ENCODE peak calls at places on chromosome 2, in ten cellular contexts. G is HCT116, M is A549, V is NB4, J is HepG2, Y is GM12878, H is Peyer's patch, S is heart left ventricle, A is IMR-90, O is H54. L is an unnamed sample.

GRCh38 chr2:216789088-216789487 is 70.8 kb downstream of the TNP1 start:
- DNase-seq in O (no peak), J (no peak), V (no peak), H (no peak), S (no peak), G (no peak), Y (no peak), M (no peak), A (no peak), L (peak; percentile 78)

GRCh38 chr2:191688934-191689695 is 11.2 kb downstream of the NABP1 start:
- DNase-seq in A (peak; percentile 80), O (no peak), V (no peak), H (no peak), G (peak; percentile 57), M (peak; percentile 29), J (peak; percentile 76), Y (no peak), S (no peak), L (no peak)

GRCh38 chr2:130154773-130155765 is 10.2 kb upstream of the CCDC74B start:
- DNase-seq in A (no peak), M (no peak), J (no peak), O (no peak), Y (no peak), S (no peak), G (no peak), V (no peak), H (no peak), L (no peak)

GRCh38 chr2:23524261-23524706 is 139.3 kb downstream of the KLHL29 start:
- DNase-seq in Y (no peak), O (peak; percentile 90), A (peak; percentile 62), V (no peak), M (no peak), S (no peak), H (no peak), J (no peak), G (peak; percentile 19), L (no peak)

GRCh38 chr2:129189617-129190016 is 789.8 kb upstream of the RAB6C start:
- DNase-seq in J (no peak), G (no peak), V (no peak), O (no peak), S (no peak), H (no peak), A (no peak), M (no peak), Y (no peak), L (no peak)

GRCh38 chr2:53519925-53520629 is 247.5 kb upstream of the CHAC2 start:
- DNase-seq in Y (no peak), O (no peak), G (no peak), J (no peak), S (no peak), V (no peak), H (no peak), A (peak; percentile 21), M (no peak), L (no peak)

GRCh38 chr2:9135804-9136558 is 70.6 kb upstream of the ASAP2 start:
- DNase-seq in S (no peak), M (no peak), O (no peak), G (no peak), V (no peak), Y (no peak), H (no peak), J (no peak), A (peak; percentile 86), L (no peak)

GRCh38 chr2:233602076-233602475 is 15.4 kb upstream of the UGT1A8 start:
- DNase-seq in M (no peak), J (no peak), V (no peak), A (no peak), H (no peak), S (no peak), O (no peak), G (no peak), Y (no peak), L (no peak)

GRCh38 chr2:54386993-54387590 is 69.0 kb upstream of the SPTBN1 start:
- DNase-seq in M (no peak), A (peak; percentile 63), J (no peak), O (no peak), Y (no peak), V (no peak), G (no peak), S (peak; percentile 79), H (no peak), L (no peak)

GRCh38 chr2:201644001-201644400 is 698 bp upstream of the TMEM237 start:
- DNase-seq in M (no peak), V (no peak), H (no peak), G (no peak), Y (no peak), S (no peak), A (peak; percentile 26), J (no peak), O (no peak), L (no peak)

GRCh38 chr2:40886660-40887059 is 434.8 kb upstream of the SLC8A1 start:
- DNase-seq in G (no peak), H (no peak), A (no peak), O (no peak), V (no peak), J (no peak), Y (no peak), M (no peak), S (no peak), L (no peak)

GRCh38 chr2:169670215-169670651 is 24.0 kb downstream of the CFAP210 start:
- DNase-seq in O (no peak), H (no peak), V (no peak), A (peak; percentile 18), G (no peak), Y (no peak), S (no peak), M (no peak), J (peak; percentile 38), L (peak; percentile 38)

GRCh38 chr2:44522846-44523245 is 161.1 kb downstream of the CAMKMT start:
- DNase-seq in G (no peak), O (no peak), M (no peak), J (no peak), H (no peak), Y (no peak), S (no peak), V (no peak), A (no peak), L (no peak)

GRCh38 chr2:210271300-210271699 is 43.7 kb downstream of the MYL1 start:
- DNase-seq in Y (no peak), H (no peak), S (no peak), A (no peak), J (no peak), G (no peak), M (no peak), V (no peak), O (no peak), L (no peak)

GRCh38 chr2:237682151-237682550 is 54.8 kb downstream of the LRRFIP1 start:
- DNase-seq in Y (no peak), H (peak; percentile 27), S (no peak), A (no peak), O (no peak), G (no peak), V (no peak), M (no peak), J (no peak), L (no peak)

GRCh38 chr2:159053186-159054031 is 85.0 kb downstream of the TANC1 start:
- DNase-seq in H (no peak), V (no peak), O (no peak), J (no peak), M (no peak), S (no peak), A (peak; percentile 99), G (no peak), Y (no peak), L (peak; percentile 7)

DNA sequence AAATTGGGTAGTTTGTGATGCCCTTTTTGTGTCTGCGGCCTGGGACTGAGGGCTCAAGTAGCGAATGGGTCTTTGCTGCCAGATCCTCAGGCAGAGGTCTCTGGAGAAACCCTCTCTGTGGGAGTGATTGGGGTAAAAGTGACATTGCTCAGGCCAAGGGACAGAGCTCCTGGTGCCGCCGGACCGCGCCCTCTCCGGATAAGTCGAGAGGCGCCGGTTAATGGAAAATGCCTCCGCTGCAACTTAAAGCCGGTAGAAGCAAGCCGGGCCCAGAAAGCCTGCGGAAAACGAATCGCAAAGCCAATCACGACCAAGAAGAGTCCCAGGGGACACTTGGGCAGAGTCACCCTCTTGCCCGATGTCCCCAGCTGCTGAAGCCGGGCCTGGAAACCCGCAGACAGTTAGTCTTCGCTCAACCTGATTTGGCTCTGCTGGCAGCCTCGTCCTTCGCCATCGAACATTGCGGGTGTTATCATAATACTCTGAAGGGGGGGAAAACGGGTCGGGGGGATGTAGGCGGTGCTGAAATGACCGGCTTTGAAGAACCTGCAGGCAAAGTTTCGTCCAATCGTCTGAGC is 347 bp upstream of the HOXD12 start:
- DNase-seq in A (no peak), G (no peak), Y (no peak), S (no peak), V (no peak), J (no peak), O (no peak), M (no peak), H (no peak), L (no peak)
- TF ChIP-seq POLR2A in A (no peak), G (no peak), Y (no peak), S (no peak), V (no peak), J (no peak), O (no peak), M (no peak), H (no peak), L (no peak)

GRCh38 chr2:132597166-132597565 is 72.8 kb downstream of the LYPD1 start:
- DNase-seq in S (no peak), O (no peak), V (no peak), H (no peak), Y (no peak), A (no peak), J (no peak), G (no peak), M (no peak), L (no peak)
- TF ChIP-seq POLR2A in S (no peak), O (no peak), V (no peak), H (no peak), Y (no peak), A (no peak), J (no peak), G (no peak), M (no peak), L (no peak)

DNA sequence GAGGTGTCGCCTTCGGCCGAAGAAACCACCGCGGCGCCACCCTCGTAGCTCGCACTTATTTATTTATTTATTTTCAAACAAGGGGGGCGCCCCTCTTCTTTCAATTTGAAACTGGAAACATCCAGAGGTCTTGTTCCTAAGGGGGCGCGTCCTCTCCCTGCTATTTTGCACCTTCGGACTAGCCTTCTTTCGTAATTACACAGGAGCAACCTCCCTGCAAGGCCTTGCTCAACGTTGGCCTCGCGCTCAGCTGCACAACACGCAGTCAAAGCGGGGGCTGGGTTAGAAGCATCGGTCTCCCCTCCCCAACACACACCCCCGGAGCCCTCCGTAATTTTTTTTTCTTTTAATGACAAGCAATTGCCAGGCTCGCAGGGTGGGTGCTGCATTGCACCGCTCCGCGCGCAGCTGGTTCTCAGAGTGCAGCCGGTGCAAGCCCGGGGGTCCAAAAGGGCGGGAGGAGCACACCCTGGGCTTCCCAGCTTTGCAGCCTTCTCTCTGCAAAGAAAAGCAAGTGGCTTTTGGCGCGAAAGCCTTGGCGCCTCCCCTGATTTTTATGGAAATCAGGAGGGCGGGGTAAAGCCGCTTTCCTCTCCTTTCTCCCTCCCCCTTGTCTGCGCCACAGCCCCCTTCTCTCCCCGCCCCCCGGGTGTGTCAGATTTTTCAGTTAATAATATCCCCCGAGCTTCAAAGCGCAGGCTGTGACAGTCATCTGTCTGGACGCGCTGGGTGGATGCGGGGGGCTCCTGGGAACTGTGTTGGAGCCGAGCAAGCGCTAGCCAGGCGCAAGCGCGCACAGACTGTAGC is at the start of gene MYCN:
- DNase-seq in Y (no peak), H (peak; percentile 50), S (peak; percentile 55), G (no peak), J (peak; percentile 41), A (no peak), M (peak; percentile 44), O (no peak), V (peak; percentile 58), L (peak; percentile 71)
- TF ChIP-seq POLR2A in Y (no peak), H (no peak), S (no peak), G (no peak), J (no peak), A (no peak), M (no peak), O (no peak), V (no peak), L (no peak)

GRCh38 chr2:17690776-17691175 is 62.8 kb downstream of the SMC6 start:
- DNase-seq in J (no peak), V (no peak), O (no peak), M (no peak), G (no peak), A (no peak), Y (no peak), S (no peak), H (no peak), L (no peak)
- TF ChIP-seq POLR2A in J (no peak), V (no peak), O (no peak), M (no peak), G (no peak), A (no peak), Y (no peak), S (no peak), H (no peak), L (no peak)